ENCODE peak calls at places on chromosomes 16 and 17, in eight cellular contexts. B is effector memory CD4-positive, alpha-beta T cell; Q is HAP-1; U is left ventricle myocardium inferior; N is ascending aorta; A is thoracic aorta; X is CD8-positive, alpha-beta memory T cell; H is mesendoderm. P is an unnamed sample.

GRCh38 chr17:50904522-50905459 is 38.6 kb upstream of the TOB1 start:
- DNase-seq in B (no peak), Q (no peak), U (peak), N (peak), A (peak), X (no peak), H (no peak), P (no peak)

GRCh38 chr17:61376931-61377838 is 22.5 kb upstream of the TBX2 start:
- DNase-seq in B (no peak), Q (no peak), U (no peak), N (no peak), A (no peak), X (no peak), H (no peak), P (no peak)

GRCh38 chr16:49466881-49467280 is 93.3 kb downstream of the C16orf78 start:
- DNase-seq in B (no peak), Q (no peak), U (no peak), N (no peak), A (no peak), X (no peak), H (no peak), P (no peak)

GRCh38 chr17:58606934-58607333 is 84.9 kb downstream of the TEX14 start:
- DNase-seq in B (no peak), Q (no peak), U (no peak), N (no peak), A (no peak), X (no peak), H (no peak), P (no peak)

GRCh38 chr16:10156111-10156510 is 26.1 kb downstream of the GRIN2A start:
- DNase-seq in B (no peak), Q (no peak), U (no peak), N (no peak), A (no peak), X (no peak), H (no peak), P (no peak)

GRCh38 chr16:46730126-46730525 is 18.0 kb downstream of the MYLK3 start:
- DNase-seq in B (no peak), Q (no peak), U (no peak), N (peak), A (no peak), X (no peak), H (no peak), P (no peak)

GRCh38 chr17:51351890-51352289 is 91.5 kb downstream of the UTP18 start:
- DNase-seq in B (no peak), Q (no peak), U (peak), N (no peak), A (no peak), X (no peak), H (no peak), P (no peak)

GRCh38 chr16:46974352-46974751 is 878 bp upstream of the DNAJA2 start:
- DNase-seq in B (no peak), Q (no peak), U (no peak), N (no peak), A (no peak), X (no peak), H (peak), P (no peak)

GRCh38 chr16:54174201-54174600 is 112.4 kb downstream of the IRX3 start:
- DNase-seq in B (no peak), Q (no peak), U (no peak), N (no peak), A (no peak), X (no peak), H (no peak), P (no peak)

GRCh38 chr17:37527249-37527851 is 37.7 kb downstream of the DUSP14 start:
- DNase-seq in B (no peak), Q (peak), U (no peak), N (no peak), A (no peak), X (no peak), H (peak), P (peak)

GRCh38 chr17:83007504-83008475 is 71.6 kb upstream of the METRNL start:
- DNase-seq in B (no peak), Q (no peak), U (no peak), N (no peak), A (no peak), X (no peak), H (no peak), P (no peak)

GRCh38 chr16:28590384-28591340 is 6.2 kb downstream of the SULT1A2 start:
- DNase-seq in B (no peak), Q (no peak), U (no peak), N (no peak), A (no peak), X (no peak), H (no peak), P (no peak)

GRCh38 chr17:40448639-40449261 is 5.5 kb downstream of the IGFBP4 start:
- DNase-seq in B (no peak), Q (no peak), U (no peak), N (no peak), A (no peak), X (no peak), H (no peak), P (no peak)
- H3K4me3 ChIP-seq in B (no peak), Q (no peak), U (peak), N (no peak), A (peak), X (no peak), H (no peak), P (peak)

GRCh38 chr16:83895243-83895642 is 3.7 kb upstream of the MLYCD start:
- DNase-seq in B (no peak), Q (no peak), U (no peak), N (no peak), A (no peak), X (no peak), H (no peak), P (no peak)
- H3K4me3 ChIP-seq in B (no peak), Q (no peak), U (no peak), N (no peak), A (no peak), X (no peak), H (no peak), P (no peak)

DNA sequence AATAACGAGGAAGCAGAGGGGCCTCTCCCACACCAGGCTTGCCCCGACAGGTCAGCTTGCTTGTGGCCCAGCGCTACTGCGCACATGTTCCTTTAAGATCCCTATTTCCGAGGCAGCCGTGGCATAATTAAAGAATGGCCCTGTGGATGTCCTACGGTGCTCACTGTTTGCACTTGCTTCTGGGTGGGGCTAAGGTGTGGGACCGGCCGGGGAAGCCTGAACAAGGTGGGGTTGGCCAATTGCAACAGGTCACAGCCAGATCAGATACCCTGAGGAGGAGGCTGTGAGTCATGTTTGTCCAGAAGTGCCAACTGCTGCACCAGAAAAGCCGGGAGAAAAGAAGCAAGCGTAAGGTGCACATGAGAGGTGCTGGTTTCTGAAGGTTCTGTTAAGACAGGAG is 158.5 kb upstream of the CACNG5 start:
- DNase-seq in B (no peak), Q (no peak), U (no peak), N (no peak), A (no peak), X (no peak), H (no peak), P (no peak)
- H3K4me3 ChIP-seq in B (no peak), Q (no peak), U (no peak), N (no peak), A (no peak), X (no peak), H (no peak), P (no peak)

GRCh38 chr17:55843785-55844184 is 92.9 kb downstream of the PCTP start:
- DNase-seq in B (no peak), Q (no peak), U (no peak), N (no peak), A (no peak), X (no peak), H (no peak), P (no peak)

GRCh38 chr17:55846745-55847144 is 95.9 kb downstream of the PCTP start:
- DNase-seq in B (no peak), Q (no peak), U (no peak), N (no peak), A (no peak), X (no peak), H (no peak), P (no peak)

GRCh38 chr17:55842405-55843158 is 91.7 kb downstream of the PCTP start:
- DNase-seq in B (no peak), Q (no peak), U (no peak), N (no peak), A (no peak), X (no peak), H (no peak), P (peak)

GRCh38 chr17:55845385-55845784 is 94.5 kb downstream of the PCTP start:
- DNase-seq in B (no peak), Q (peak), U (peak), N (peak), A (peak), X (no peak), H (peak), P (peak)
- H3K4me3 ChIP-seq in B (no peak), Q (no peak), U (peak), N (peak), A (peak), X (no peak), H (no peak), P (peak)

GRCh38 chr16:85171004-85171808 is 58.9 kb upstream of the CIBAR2 start:
- DNase-seq in B (no peak), Q (no peak), U (no peak), N (no peak), A (no peak), X (no peak), H (no peak), P (no peak)
- H3K4me3 ChIP-seq in B (no peak), Q (peak), U (peak), N (peak), A (peak), X (no peak), H (no peak), P (peak)

GRCh38 chr17:79420318-79421243 is 190.3 kb downstream of the RBFOX3 start:
- DNase-seq in B (no peak), Q (no peak), U (no peak), N (no peak), A (no peak), X (no peak), H (peak), P (no peak)
- H3K4me3 ChIP-seq in B (no peak), Q (no peak), U (no peak), N (no peak), A (no peak), X (no peak), H (no peak), P (no peak)

GRCh38 chr16:3935921-3936320 is 55.4 kb upstream of the CREBBP start:
- DNase-seq in B (no peak), Q (no peak), U (no peak), N (no peak), A (no peak), X (no peak), H (no peak), P (no peak)

GRCh38 chr16:3938843-3939624 is 58.5 kb upstream of the CREBBP start:
- DNase-seq in B (peak), Q (peak), U (peak), N (no peak), A (no peak), X (peak), H (peak), P (no peak)

GRCh38 chr16:3934491-3935185 is 54.1 kb upstream of the CREBBP start:
- DNase-seq in B (no peak), Q (peak), U (no peak), N (no peak), A (no peak), X (no peak), H (no peak), P (no peak)

GRCh38 chr16:3937066-3937875 is 56.8 kb upstream of the CREBBP start:
- DNase-seq in B (no peak), Q (no peak), U (no peak), N (no peak), A (no peak), X (no peak), H (no peak), P (no peak)

DNA sequence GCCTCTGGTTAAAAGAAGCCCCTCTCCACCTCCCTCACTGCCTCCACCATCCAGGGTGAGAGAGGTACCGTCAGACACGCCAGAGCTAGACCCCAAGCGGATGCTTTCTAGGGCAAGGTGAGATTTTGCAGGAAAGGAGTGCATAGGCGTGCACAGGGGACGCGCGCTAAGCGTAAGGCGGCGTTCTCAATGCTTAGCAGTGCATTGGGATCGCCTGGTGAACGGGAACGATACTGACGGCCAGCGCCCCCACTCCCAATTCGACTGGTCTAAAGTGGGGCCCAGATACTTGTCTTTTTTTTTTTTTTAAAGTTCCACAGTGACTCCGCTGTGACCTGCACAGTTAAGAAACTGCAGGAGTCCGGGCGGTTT is 57.9 kb upstream of the CREBBP start:
- DNase-seq in B (no peak), Q (no peak), U (no peak), N (no peak), A (no peak), X (no peak), H (no peak), P (no peak)
- H3K4me3 ChIP-seq in B (peak), Q (no peak), U (peak), N (peak), A (peak), X (peak), H (no peak), P (peak)

DNA sequence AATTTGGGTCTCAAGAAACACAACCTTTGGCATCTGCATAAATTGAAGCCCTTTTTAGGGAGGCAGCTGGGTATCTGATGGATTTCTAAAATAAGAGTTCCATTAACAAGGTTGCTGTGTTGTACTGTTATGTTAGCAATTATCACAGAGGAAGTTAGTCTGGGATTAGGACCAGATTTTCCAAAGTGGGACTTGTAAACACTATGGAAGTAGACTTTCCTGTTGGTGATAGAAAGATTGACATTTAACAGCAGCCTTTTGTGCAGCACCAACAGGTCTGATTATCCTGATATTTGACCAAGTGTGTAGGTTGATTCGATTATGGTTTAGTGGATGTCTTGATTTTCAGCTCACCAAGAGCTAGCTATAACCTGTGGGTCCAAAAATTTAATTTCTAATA is 46.4 kb downstream of the TMEM100 start:
- DNase-seq in B (no peak), Q (no peak), U (no peak), N (no peak), A (no peak), X (no peak), H (no peak), P (no peak)
- H3K4me3 ChIP-seq in B (no peak), Q (no peak), U (no peak), N (no peak), A (no peak), X (no peak), H (no peak), P (no peak)

GRCh38 chr16:11799017-11799381 is 1.9 kb upstream of the ZC3H7A start:
- DNase-seq in B (no peak), Q (no peak), U (no peak), N (no peak), A (no peak), X (no peak), H (no peak), P (no peak)
- H3K4me3 ChIP-seq in B (no peak), Q (peak), U (peak), N (peak), A (peak), X (peak), H (no peak), P (peak)

DNA sequence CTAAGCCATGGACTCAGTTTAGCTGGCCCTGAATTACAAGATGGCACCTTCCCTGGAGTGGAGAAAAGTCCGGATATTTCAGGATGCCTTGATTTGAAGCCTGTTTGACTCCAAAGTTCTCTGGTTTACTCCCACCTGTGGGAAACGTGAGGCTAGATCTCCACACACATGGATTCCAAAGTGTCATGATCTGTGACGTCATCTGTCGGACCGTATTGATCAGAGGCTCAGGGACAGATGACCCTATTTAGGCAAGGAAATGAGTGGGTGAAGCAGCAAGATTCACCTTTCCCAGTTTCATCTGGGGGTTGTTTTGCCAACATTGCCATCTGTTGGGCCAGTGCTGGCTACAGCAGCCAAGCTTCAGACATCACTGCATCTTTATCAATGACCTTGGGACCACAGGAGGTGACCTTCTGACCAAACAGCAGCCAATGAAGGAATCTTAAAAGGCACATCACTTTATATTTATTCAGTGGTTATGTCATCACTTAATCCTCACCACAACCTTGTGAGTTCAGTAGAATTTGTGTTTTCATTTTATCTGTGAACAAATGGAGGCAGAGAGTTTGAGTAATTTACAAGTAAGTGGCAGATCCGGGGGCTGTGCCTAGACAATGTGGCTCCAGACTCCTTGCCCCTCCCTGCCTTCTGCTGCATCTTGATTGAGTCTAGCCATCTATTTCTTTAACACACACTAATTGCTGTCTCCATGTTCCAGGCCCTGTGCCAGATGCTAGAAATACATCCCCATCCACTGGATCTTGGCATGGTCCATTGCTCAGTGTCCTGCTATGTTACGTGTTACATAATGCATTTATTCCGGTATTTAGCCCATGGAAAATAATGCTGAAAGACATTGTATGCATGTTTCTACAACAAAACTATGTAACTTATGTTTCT is 1.5 kb upstream of the CDH13 start:
- DNase-seq in B (no peak), Q (no peak), U (no peak), N (no peak), A (no peak), X (no peak), H (no peak), P (no peak)
- H3K4me3 ChIP-seq in B (no peak), Q (no peak), U (no peak), N (no peak), A (no peak), X (no peak), H (no peak), P (no peak)

P was measured in skeletal muscle cell.